ENCODE peak calls at places on chromosomes 13 and 19, in eight cellular contexts. O is lower lobe of right lung; T is NK-92 treated with Interleukin-12 subunit alpha and Interleukin-12 subunit beta, amount 100 ng/mL, for 24 hours; C is ovary; K is fibroblast of lung; A is AG09319; Z is stimulated activated naive CD8-positive, alpha-beta T cell treated with anti-CD3 and anti-CD28 coated beads, Interleukin-15, Interleukin-2, amounts not matched to agents 100 U/mL and 50 U/mL, for 24 hours; M is AG04449. L is an unnamed sample.
A peak's percentile ranks its signal among the peaks of the same experiment; 100 is the strongest.

GRCh38 chr13:51687928-51688714 is 103.9 kb downstream of the WDFY2 start:
- DNase-seq in M (no peak), C (no peak), Z (no peak), A (no peak), K (no peak), T (no peak), O (no peak), L (no peak)

GRCh38 chr13:110330491-110331001 is 23.5 kb downstream of the COL4A2 start:
- DNase-seq in C (no peak), Z (no peak), O (no peak), K (peak; percentile 86), M (peak; percentile 70), T (no peak), A (no peak), L (no peak)

GRCh38 chr13:80314711-80315505 is 26.0 kb downstream of the SPRY2 start:
- DNase-seq in K (no peak), M (no peak), Z (no peak), A (no peak), C (no peak), T (no peak), O (no peak), L (no peak)

GRCh38 chr19:44072543-44073401 is 813 bp downstream of the ZNF284 start:
- DNase-seq in C (no peak), A (no peak), M (no peak), O (no peak), K (peak; percentile 1), Z (peak; percentile 10), T (no peak), L (peak; percentile 16)

GRCh38 chr19:51136891-51137551 is 5.1 kb upstream of the SIGLEC7 start:
- DNase-seq in O (no peak), A (no peak), C (no peak), T (no peak), M (no peak), Z (no peak), K (no peak), L (no peak)

GRCh38 chr13:48233097-48233885 is at the start of gene ITM2B:
- DNase-seq in Z (peak; percentile 73), T (peak; percentile 59), C (peak; percentile 90), M (no peak), K (peak; percentile 72), O (peak; percentile 90), A (no peak), L (peak; percentile 73)

GRCh38 chr19:44142014-44142523 is 715 bp downstream of the ZNF234 start:
- DNase-seq in T (no peak), Z (peak; percentile 15), A (no peak), K (peak; percentile 44), C (no peak), M (no peak), O (no peak), L (peak; percentile 49)

GRCh38 chr19:11204943-11205349 is 7.6 kb upstream of the KANK2 start:
- DNase-seq in Z (no peak), A (no peak), M (no peak), O (no peak), K (no peak), T (no peak), C (peak; percentile 77), L (no peak)

L was measured in mesenchymal stem cell.